ENCODE peak calls at places on chromosomes 16 and 17, in nine cellular contexts. V is sigmoid colon, H is kidney epithelial cell, G is pancreas, Z is BE2C, T is gastrocnemius medialis, L is kidney, N is esophagus squamous epithelium, Y is endodermal cell. E is an unnamed sample.

GRCh38 chr17:66885417-66885816 is 50.5 kb downstream of the CACNG5 start:
- DNase-seq in V (no peak), L (no peak), N (no peak), Y (no peak), T (no peak), H (no peak), G (no peak), Z (no peak), E (no peak)

GRCh38 chr16:48076455-48077012 is 79.3 kb downstream of the ABCC12 start:
- DNase-seq in H (no peak), V (no peak), L (no peak), N (no peak), T (no peak), Y (no peak), Z (no peak), G (no peak), E (no peak)

GRCh38 chr16:11329080-11329491 is 16.2 kb upstream of the RMI2 start:
- DNase-seq in Z (no peak), L (no peak), T (no peak), Y (peak), G (no peak), V (no peak), N (no peak), H (no peak), E (no peak)

GRCh38 chr17:34644941-34645550 is 65.7 kb downstream of the TMEM132E start:
- DNase-seq in T (no peak), H (no peak), Z (peak), G (no peak), L (no peak), Y (no peak), N (no peak), V (no peak), E (no peak)

GRCh38 chr17:45092932-45093430 is 31.9 kb downstream of the NMT1 start:
- DNase-seq in H (peak), V (peak), G (peak), Z (no peak), Y (no peak), N (no peak), L (peak), T (peak), E (peak)

GRCh38 chr16:86239381-86239780 is 270.9 kb upstream of the FOXF1 start:
- DNase-seq in Y (no peak), V (peak), L (peak), G (no peak), Z (no peak), N (no peak), T (no peak), H (no peak), E (no peak)

GRCh38 chr16:2196162-2196980 is at the start of gene CASKIN1:
- DNase-seq in H (no peak), Z (peak), Y (peak), G (no peak), L (no peak), V (no peak), T (no peak), N (no peak), E (no peak)

GRCh38 chr17:1529863-1530262 is 13.5 kb upstream of the INPP5K start:
- DNase-seq in L (no peak), N (no peak), V (no peak), H (no peak), G (no peak), T (no peak), Y (no peak), Z (no peak), E (no peak)

GRCh38 chr17:58870747-58871146 is 115.1 kb downstream of the PPM1E start:
- DNase-seq in T (no peak), Y (peak), N (no peak), G (no peak), V (no peak), L (no peak), H (no peak), Z (no peak), E (no peak)

GRCh38 chr16:88957456-88957767 is 19.6 kb downstream of the CBFA2T3 start:
- DNase-seq in V (no peak), T (no peak), L (no peak), H (no peak), G (no peak), N (no peak), Y (no peak), Z (no peak), E (no peak)

GRCh38 chr16:57637020-57637419 is 8.6 kb downstream of the ADGRG1 start:
- DNase-seq in H (no peak), Z (no peak), N (no peak), Y (no peak), G (no peak), V (no peak), T (no peak), L (no peak), E (no peak)

GRCh38 chr17:954431-955164 is 25.0 kb downstream of the NXN start:
- DNase-seq in T (peak), G (no peak), N (no peak), Z (no peak), V (no peak), Y (peak), L (peak), H (no peak), E (peak)

GRCh38 chr16:29699324-29700219 is 20.6 kb downstream of the QPRT start:
- DNase-seq in H (no peak), Y (peak), N (no peak), G (no peak), V (no peak), L (no peak), T (no peak), Z (no peak), E (no peak)

GRCh38 chr17:11803226-11803625 is 194.0 kb downstream of the ZNF18 start:
- DNase-seq in Y (peak), H (no peak), T (no peak), Z (no peak), G (no peak), L (no peak), N (no peak), V (no peak), E (no peak)

GRCh38 chr17:80029235-80029974 is 6.3 kb downstream of the TBC1D16 start:
- DNase-seq in Z (no peak), L (peak), V (peak), Y (peak), N (no peak), G (peak), H (no peak), T (peak), E (no peak)

GRCh38 chr16:89859809-89860075 is 13.7 kb upstream of the TCF25 start:
- DNase-seq in L (no peak), Z (no peak), T (no peak), N (no peak), Y (no peak), H (no peak), V (no peak), G (no peak), E (no peak)

GRCh38 chr17:6505425-6506142 is 50.8 kb downstream of the PITPNM3 start:
- DNase-seq in N (no peak), G (no peak), Y (peak), V (peak), L (no peak), Z (no peak), T (no peak), H (no peak), E (no peak)

GRCh38 chr16:69089091-69089912 is 16.2 kb upstream of the HAS3 start:
- DNase-seq in Z (peak), V (no peak), Y (peak), H (no peak), N (no peak), L (no peak), G (no peak), T (no peak), E (peak)

GRCh38 chr16:57266531-57267268 is 17.8 kb downstream of the PLLP start:
- DNase-seq in H (no peak), V (no peak), T (no peak), Y (no peak), G (peak), N (no peak), L (peak), Z (peak), E (no peak)

GRCh38 chr16:76906552-76906951 is 284.4 kb upstream of the MON1B start:
- DNase-seq in Z (no peak), T (no peak), G (no peak), Y (no peak), N (no peak), L (no peak), V (no peak), H (no peak), E (no peak)

GRCh38 chr17:17507465-17508011 is 11.3 kb upstream of the RASD1 start:
- DNase-seq in N (no peak), T (no peak), H (no peak), Z (no peak), L (peak), G (no peak), V (no peak), Y (no peak), E (no peak)

GRCh38 chr17:36777118-36777517 is 160.2 kb upstream of the LHX1 start:
- DNase-seq in Z (no peak), V (no peak), L (no peak), G (no peak), Y (peak), T (no peak), H (no peak), N (no peak), E (no peak)

GRCh38 chr16:89705006-89705405 is 3.5 kb upstream of the SPATA2L start:
- DNase-seq in Z (no peak), V (no peak), H (no peak), T (no peak), L (peak), Y (no peak), N (no peak), G (no peak), E (no peak)

GRCh38 chr17:60390881-60391418 is 983 bp downstream of the USP32 start:
- DNase-seq in L (peak), T (peak), Y (peak), V (no peak), G (peak), H (no peak), N (no peak), Z (peak), E (no peak)

GRCh38 chr17:8859029-8859803 is 8.3 kb downstream of the PIK3R6 start:
- DNase-seq in V (no peak), T (no peak), Z (no peak), Y (peak), H (no peak), G (no peak), L (no peak), N (no peak), E (no peak)

DNA sequence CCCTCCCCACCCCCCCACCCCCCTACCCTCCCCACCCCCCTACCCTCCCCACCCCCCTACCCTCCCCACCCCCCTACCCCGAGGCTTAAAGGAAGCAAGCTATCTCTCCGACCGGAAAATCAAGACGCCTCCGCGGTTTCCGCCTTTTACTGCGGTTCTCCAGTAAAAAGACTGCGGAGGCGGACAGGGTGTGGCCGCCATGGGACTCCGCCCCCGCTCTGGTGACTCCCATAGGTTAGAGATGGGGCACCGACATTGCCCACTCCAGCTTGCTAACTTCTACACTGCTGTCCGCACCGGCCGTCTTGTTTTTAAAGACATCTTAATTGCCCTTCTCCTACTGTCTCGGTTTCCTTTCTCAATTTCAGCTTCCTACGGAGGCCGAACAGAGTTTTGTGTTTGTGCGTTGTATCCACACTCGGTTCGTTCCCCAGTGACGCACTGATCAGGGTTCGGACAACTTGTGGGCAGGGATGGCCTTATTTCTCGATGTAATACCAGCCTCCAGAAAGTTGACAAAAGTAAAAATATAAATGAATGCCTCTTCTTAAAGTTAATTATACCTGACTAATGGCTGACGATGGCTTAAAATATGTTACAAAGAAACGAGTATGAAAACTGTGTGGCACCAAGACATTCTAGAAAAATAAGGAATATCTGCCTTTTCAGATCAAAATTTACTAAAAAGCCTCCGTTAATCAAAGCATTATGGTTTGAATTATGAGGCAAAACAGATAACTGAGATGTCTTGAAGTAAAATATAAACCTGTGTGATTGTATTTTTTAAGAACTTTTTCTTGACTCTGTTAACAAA is 1.1 kb upstream of the ZNF200 start:
- DNase-seq in Z (peak), V (peak), Y (peak), T (no peak), N (no peak), H (no peak), G (peak), L (peak), E (no peak)
- H3K4me3 ChIP-seq in Z (no peak), V (no peak), Y (no peak), T (no peak), N (no peak), H (no peak), G (no peak), L (no peak), E (no peak)

DNA sequence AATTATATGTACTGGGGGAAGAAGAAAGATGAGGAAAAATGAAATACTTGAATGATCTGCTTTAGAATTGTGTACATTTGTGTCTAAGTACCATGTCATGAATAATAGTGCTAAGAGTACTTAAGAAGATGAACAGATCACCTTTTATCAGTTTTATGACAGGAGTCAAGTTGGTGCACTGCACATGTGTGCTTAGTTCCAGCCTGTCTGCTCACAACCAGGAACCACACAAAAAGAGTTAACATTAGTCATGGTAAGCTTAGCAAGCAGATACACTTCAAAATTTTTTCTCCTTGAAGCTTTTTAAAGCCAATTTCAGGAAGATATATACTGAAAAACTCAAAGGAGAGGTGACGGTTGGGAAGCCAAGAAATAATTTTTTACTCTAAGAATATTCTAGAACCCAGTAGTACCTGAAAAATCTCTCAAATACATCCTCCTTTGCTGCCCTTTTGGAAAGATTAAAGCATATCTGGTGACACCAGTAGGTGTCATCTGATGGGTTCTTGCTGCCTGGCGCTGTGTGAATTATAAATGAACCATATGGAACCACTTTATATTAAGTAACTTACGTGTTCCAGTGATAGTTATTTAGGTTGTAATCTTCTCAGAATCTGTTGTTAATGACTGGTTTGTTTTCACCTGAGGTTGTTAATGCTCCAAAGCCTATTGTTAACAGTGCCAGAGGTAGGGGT is 93.4 kb downstream of the MSI2 start:
- DNase-seq in G (no peak), L (no peak), H (no peak), N (no peak), V (no peak), Y (no peak), T (no peak), Z (no peak), E (no peak)
- TF ChIP-seq CTCF in G (no peak), L (no peak), H (no peak), N (no peak), V (no peak), Y (no peak), T (no peak), Z (no peak), E (no peak)

DNA sequence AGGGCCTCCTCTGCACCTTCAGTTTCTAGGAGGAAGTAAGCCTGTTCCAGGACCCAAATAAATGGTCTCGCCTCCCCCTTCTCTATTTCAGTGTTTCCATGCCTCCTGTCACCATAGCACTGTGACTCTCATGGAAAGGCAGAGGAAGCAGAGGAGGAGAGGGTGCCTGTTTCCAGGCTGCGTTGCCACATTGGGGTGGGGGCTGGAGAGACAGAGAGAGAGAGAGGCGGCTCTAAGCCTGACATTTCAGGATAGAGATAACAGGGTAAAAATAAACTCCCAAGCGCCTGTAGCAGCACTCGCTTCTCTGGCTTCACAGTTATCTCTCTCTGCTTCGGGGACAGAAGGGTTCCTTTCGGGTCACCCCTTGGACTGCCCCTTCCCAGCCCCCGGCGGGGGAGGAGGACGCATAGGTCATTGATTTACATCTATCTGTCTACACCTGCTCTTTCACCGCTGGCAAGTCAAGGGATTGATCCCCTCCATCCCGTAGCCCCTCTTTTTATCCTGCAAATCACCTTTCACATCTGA is 71.2 kb upstream of the MRTFB start:
- DNase-seq in V (no peak), L (no peak), H (no peak), Z (no peak), N (no peak), G (no peak), Y (no peak), T (no peak), E (no peak)
- H3K4me3 ChIP-seq in V (no peak), L (no peak), H (no peak), Z (no peak), N (no peak), G (no peak), Y (no peak), T (no peak), E (no peak)

GRCh38 chr16:80825365-80825758 is 21.0 kb upstream of the CDYL2 start:
- DNase-seq in G (no peak), Z (no peak), Y (no peak), L (no peak), V (no peak), N (no peak), H (no peak), T (no peak), E (no peak)

GRCh38 chr16:80827007-80827406 is 22.6 kb upstream of the CDYL2 start:
- DNase-seq in Z (no peak), L (no peak), Y (no peak), H (no peak), N (no peak), G (no peak), T (no peak), V (no peak), E (no peak)

GRCh38 chr16:80819988-80820387 is 15.6 kb upstream of the CDYL2 start:
- DNase-seq in T (no peak), G (no peak), Z (no peak), H (no peak), N (no peak), L (no peak), Y (no peak), V (no peak), E (no peak)

GRCh38 chr16:80828495-80828894 is 24.1 kb upstream of the CDYL2 start:
- DNase-seq in L (no peak), Y (no peak), T (no peak), G (no peak), H (no peak), V (no peak), Z (no peak), N (no peak), E (no peak)

GRCh38 chr16:80824623-80825364 is 20.4 kb upstream of the CDYL2 start:
- DNase-seq in H (peak), N (no peak), L (no peak), Z (peak), V (no peak), Y (peak), T (no peak), G (no peak), E (peak)
- TF ChIP-seq CTCF in H (peak), N (peak), L (peak), Z (peak), V (peak), Y (peak), T (peak), G (peak), E (peak)

GRCh38 chr17:29758255-29758654 is 135.5 kb upstream of the CORO6 start:
- DNase-seq in L (no peak), H (no peak), Z (no peak), T (no peak), N (no peak), G (no peak), Y (no peak), V (no peak), E (no peak)
- H3K4me3 ChIP-seq in L (no peak), H (no peak), Z (no peak), T (peak), N (no peak), G (no peak), Y (no peak), V (no peak), E (no peak)

GRCh38 chr17:61411114-61411943 is 11.7 kb downstream of the TBX2 start:
- DNase-seq in N (no peak), V (peak), Z (peak), T (peak), Y (peak), H (no peak), G (peak), L (peak), E (no peak)
- TF ChIP-seq CTCF in N (no peak), V (peak), Z (peak), T (no peak), Y (peak), H (peak), G (no peak), L (no peak), E (peak)

E was measured in retinal pigment epithelial cell.